ENCODE peak calls at places on chromosomes 3 and 15, in eight cellular contexts. One of them, this sample, is unnamed.

GRCh38 chr15:72790302-72790955 is 6.9 kb upstream of the ADPGK start:
- DNase-seq in AG04450: no peak
- DNase-seq in HCT116: no peak
- DNase-seq in mammary epithelial cell: peak
- DNase-seq in breast epithelium: no peak
- DNase-seq in tibial artery: no peak
- DNase-seq in upper lobe of left lung: no peak
- DNase-seq in uterus: no peak
- DNase-seq in this sample: no peak

GRCh38 chr3:157089455-157090221 is 70.3 kb downstream of the CCNL1 start:
- DNase-seq in upper lobe of left lung: no peak
- DNase-seq in uterus: peak
- DNase-seq in AG04450: no peak
- DNase-seq in mammary epithelial cell: peak
- DNase-seq in breast epithelium: peak
- DNase-seq in tibial artery: no peak
- DNase-seq in HCT116: no peak
- DNase-seq in this sample: no peak

GRCh38 chr3:63193647-63194046 is 84.5 kb upstream of the SYNPR start:
- DNase-seq in mammary epithelial cell: peak
- DNase-seq in AG04450: no peak
- DNase-seq in upper lobe of left lung: no peak
- DNase-seq in tibial artery: no peak
- DNase-seq in uterus: no peak
- DNase-seq in breast epithelium: no peak
- DNase-seq in HCT116: peak
- DNase-seq in this sample: no peak

GRCh38 chr15:62428851-62429250 is 263.8 kb upstream of the C2CD4B start:
- DNase-seq in AG04450: no peak
- DNase-seq in HCT116: no peak
- DNase-seq in upper lobe of left lung: no peak
- DNase-seq in mammary epithelial cell: no peak
- DNase-seq in tibial artery: no peak
- DNase-seq in uterus: no peak
- DNase-seq in breast epithelium: no peak
- DNase-seq in this sample: no peak

GRCh38 chr3:124600765-124601164 is 129.5 kb upstream of the UMPS start:
- DNase-seq in uterus: no peak
- DNase-seq in AG04450: no peak
- DNase-seq in HCT116: no peak
- DNase-seq in upper lobe of left lung: no peak
- DNase-seq in breast epithelium: no peak
- DNase-seq in tibial artery: no peak
- DNase-seq in mammary epithelial cell: no peak
- DNase-seq in this sample: no peak

GRCh38 chr15:77784361-77785292 is 151.9 kb upstream of the LINGO1 start:
- DNase-seq in AG04450: no peak
- DNase-seq in HCT116: peak
- DNase-seq in mammary epithelial cell: no peak
- DNase-seq in breast epithelium: no peak
- DNase-seq in upper lobe of left lung: no peak
- DNase-seq in uterus: no peak
- DNase-seq in tibial artery: no peak
- DNase-seq in this sample: no peak

GRCh38 chr15:35557544-35557943 is 11.6 kb upstream of the DPH6 start:
- DNase-seq in tibial artery: no peak
- DNase-seq in breast epithelium: no peak
- DNase-seq in AG04450: peak
- DNase-seq in HCT116: peak
- DNase-seq in mammary epithelial cell: peak
- DNase-seq in uterus: no peak
- DNase-seq in upper lobe of left lung: no peak
- DNase-seq in this sample: no peak

GRCh38 chr3:143672396-143673165 is 175.7 kb downstream of the SLC9A9 start:
- DNase-seq in AG04450: no peak
- DNase-seq in tibial artery: no peak
- DNase-seq in upper lobe of left lung: no peak
- DNase-seq in breast epithelium: no peak
- DNase-seq in mammary epithelial cell: no peak
- DNase-seq in uterus: no peak
- DNase-seq in HCT116: no peak
- DNase-seq in this sample: no peak

GRCh38 chr15:59174846-59175831 is 31.5 kb upstream of the LDHAL6B start:
- DNase-seq in uterus: peak
- DNase-seq in HCT116: peak
- DNase-seq in mammary epithelial cell: peak
- DNase-seq in AG04450: peak
- DNase-seq in breast epithelium: no peak
- DNase-seq in upper lobe of left lung: no peak
- DNase-seq in tibial artery: peak
- DNase-seq in this sample: peak

GRCh38 chr3:42412526-42413155 is 2.2 kb upstream of the LYZL4 start:
- DNase-seq in AG04450: no peak
- DNase-seq in mammary epithelial cell: no peak
- DNase-seq in tibial artery: no peak
- DNase-seq in HCT116: no peak
- DNase-seq in upper lobe of left lung: no peak
- DNase-seq in breast epithelium: no peak
- DNase-seq in uterus: no peak
- DNase-seq in this sample: no peak

GRCh38 chr3:172046268-172046915 is 7.0 kb downstream of the FNDC3B start:
- DNase-seq in mammary epithelial cell: peak
- DNase-seq in uterus: no peak
- DNase-seq in AG04450: no peak
- DNase-seq in breast epithelium: no peak
- DNase-seq in tibial artery: no peak
- DNase-seq in upper lobe of left lung: no peak
- DNase-seq in HCT116: no peak
- DNase-seq in this sample: no peak

GRCh38 chr3:38542401-38543298 is 46.5 kb downstream of the EXOG start:
- DNase-seq in upper lobe of left lung: peak
- DNase-seq in mammary epithelial cell: no peak
- DNase-seq in AG04450: no peak
- DNase-seq in HCT116: no peak
- DNase-seq in tibial artery: no peak
- DNase-seq in uterus: no peak
- DNase-seq in breast epithelium: no peak
- DNase-seq in this sample: no peak

GRCh38 chr3:189488241-189488767 is 142.9 kb upstream of the TP63 start:
- DNase-seq in uterus: no peak
- DNase-seq in mammary epithelial cell: peak
- DNase-seq in breast epithelium: no peak
- DNase-seq in HCT116: no peak
- DNase-seq in upper lobe of left lung: no peak
- DNase-seq in AG04450: no peak
- DNase-seq in tibial artery: no peak
- DNase-seq in this sample: no peak

GRCh38 chr3:195096053-195096452 is 174.9 kb downstream of the XXYLT1 start:
- DNase-seq in HCT116: no peak
- DNase-seq in uterus: no peak
- DNase-seq in tibial artery: no peak
- DNase-seq in AG04450: no peak
- DNase-seq in breast epithelium: no peak
- DNase-seq in mammary epithelial cell: no peak
- DNase-seq in upper lobe of left lung: no peak
- DNase-seq in this sample: peak

GRCh38 chr3:49173116-49173791 is 1.9 kb downstream of the KLHDC8B start:
- DNase-seq in AG04450: no peak
- DNase-seq in uterus: peak
- DNase-seq in upper lobe of left lung: no peak
- DNase-seq in HCT116: no peak
- DNase-seq in breast epithelium: no peak
- DNase-seq in mammary epithelial cell: no peak
- DNase-seq in tibial artery: no peak
- DNase-seq in this sample: no peak

GRCh38 chr15:64878708-64879107 is 33.0 kb upstream of the ANKDD1A start:
- DNase-seq in uterus: no peak
- DNase-seq in AG04450: no peak
- DNase-seq in HCT116: no peak
- DNase-seq in mammary epithelial cell: no peak
- DNase-seq in upper lobe of left lung: no peak
- DNase-seq in breast epithelium: no peak
- DNase-seq in tibial artery: peak
- DNase-seq in this sample: no peak

GRCh38 chr3:41053220-41053619 is 146.1 kb upstream of the CTNNB1 start:
- DNase-seq in mammary epithelial cell: peak
- DNase-seq in tibial artery: no peak
- DNase-seq in uterus: no peak
- DNase-seq in breast epithelium: peak
- DNase-seq in HCT116: no peak
- DNase-seq in AG04450: no peak
- DNase-seq in upper lobe of left lung: no peak
- DNase-seq in this sample: no peak

DNA sequence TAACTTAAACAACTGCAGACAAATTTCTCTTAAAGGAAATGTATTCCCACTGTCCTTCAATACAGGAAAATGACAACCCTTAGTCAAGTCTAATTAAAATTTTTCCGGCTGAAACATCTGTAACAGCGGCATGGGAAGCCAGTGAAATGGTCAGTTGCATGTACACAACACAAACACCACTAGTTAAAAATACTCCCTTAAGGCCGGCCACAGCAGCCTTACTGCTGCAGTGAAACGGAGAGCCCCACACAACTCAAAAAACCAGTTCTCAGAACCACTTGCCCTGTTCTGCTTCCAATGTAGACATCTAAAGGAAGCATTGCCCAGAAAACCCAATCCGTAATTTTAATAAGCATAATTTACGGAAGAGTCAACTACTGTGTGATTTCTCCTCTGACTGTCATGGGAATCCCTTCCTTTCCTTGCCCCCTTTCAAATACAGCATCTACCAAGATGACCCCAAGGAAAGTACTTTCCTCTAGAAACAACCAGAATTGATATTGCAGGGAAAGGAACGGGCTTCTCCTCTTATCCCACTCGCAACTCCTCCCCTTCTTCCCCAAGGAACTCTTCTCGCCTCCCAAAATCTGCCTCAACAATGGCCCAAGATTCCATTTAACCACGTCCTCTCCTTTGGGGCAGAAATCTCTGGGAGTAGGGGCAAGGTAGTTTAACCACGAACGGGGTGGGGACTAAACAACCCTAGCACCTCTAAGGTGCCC is 1.6 kb downstream of the FBN1 start:
- DNase-seq in tibial artery: no peak
- DNase-seq in mammary epithelial cell: peak
- DNase-seq in breast epithelium: no peak
- DNase-seq in AG04450: no peak
- DNase-seq in HCT116: no peak
- DNase-seq in upper lobe of left lung: no peak
- DNase-seq in uterus: no peak
- DNase-seq in this sample: no peak
- H3K27ac ChIP-seq in tibial artery: peak
- H3K27ac ChIP-seq in mammary epithelial cell: no peak
- H3K27ac ChIP-seq in breast epithelium: peak
- H3K27ac ChIP-seq in AG04450: peak
- H3K27ac ChIP-seq in HCT116: no peak
- H3K27ac ChIP-seq in upper lobe of left lung: peak
- H3K27ac ChIP-seq in uterus: peak
- H3K27ac ChIP-seq in this sample: peak

GRCh38 chr3:9179826-9180763 is 69.4 kb downstream of the SRGAP3 start:
- DNase-seq in uterus: no peak
- DNase-seq in HCT116: no peak
- DNase-seq in tibial artery: no peak
- DNase-seq in mammary epithelial cell: no peak
- DNase-seq in breast epithelium: no peak
- DNase-seq in upper lobe of left lung: no peak
- DNase-seq in AG04450: no peak
- DNase-seq in this sample: no peak
- TF ChIP-seq CTCF in uterus: no peak
- TF ChIP-seq CTCF in HCT116: no peak
- TF ChIP-seq CTCF in tibial artery: no peak
- TF ChIP-seq CTCF in mammary epithelial cell: no peak
- TF ChIP-seq CTCF in breast epithelium: no peak
- TF ChIP-seq CTCF in upper lobe of left lung: no peak
- TF ChIP-seq CTCF in AG04450: no peak
- TF ChIP-seq CTCF in this sample: no peak

GRCh38 chr3:58534592-58535494 is 2.1 kb downstream of the ACOX2 start:
- DNase-seq in mammary epithelial cell: no peak
- DNase-seq in uterus: no peak
- DNase-seq in HCT116: no peak
- DNase-seq in breast epithelium: no peak
- DNase-seq in AG04450: no peak
- DNase-seq in tibial artery: no peak
- DNase-seq in upper lobe of left lung: no peak
- DNase-seq in this sample: peak

GRCh38 chr3:58535531-58536500 is 1.2 kb downstream of the ACOX2 start:
- DNase-seq in uterus: peak
- DNase-seq in mammary epithelial cell: peak
- DNase-seq in breast epithelium: no peak
- DNase-seq in tibial artery: no peak
- DNase-seq in HCT116: no peak
- DNase-seq in AG04450: no peak
- DNase-seq in upper lobe of left lung: no peak
- DNase-seq in this sample: peak

GRCh38 chr3:58539636-58540035 is 2.6 kb upstream of the ACOX2 start:
- DNase-seq in mammary epithelial cell: no peak
- DNase-seq in uterus: no peak
- DNase-seq in breast epithelium: no peak
- DNase-seq in HCT116: no peak
- DNase-seq in tibial artery: no peak
- DNase-seq in upper lobe of left lung: no peak
- DNase-seq in AG04450: no peak
- DNase-seq in this sample: peak

GRCh38 chr3:58537412-58538301 is 667 bp upstream of the ACOX2 start:
- DNase-seq in uterus: no peak
- DNase-seq in upper lobe of left lung: no peak
- DNase-seq in breast epithelium: no peak
- DNase-seq in HCT116: no peak
- DNase-seq in mammary epithelial cell: no peak
- DNase-seq in tibial artery: no peak
- DNase-seq in AG04450: no peak
- DNase-seq in this sample: peak

GRCh38 chr3:58536501-58537411 is at the start of gene ACOX2:
- DNase-seq in upper lobe of left lung: peak
- DNase-seq in tibial artery: peak
- DNase-seq in mammary epithelial cell: no peak
- DNase-seq in breast epithelium: peak
- DNase-seq in AG04450: no peak
- DNase-seq in HCT116: no peak
- DNase-seq in uterus: peak
- DNase-seq in this sample: peak
- H3K27ac ChIP-seq in upper lobe of left lung: peak
- H3K27ac ChIP-seq in tibial artery: peak
- H3K27ac ChIP-seq in mammary epithelial cell: no peak
- H3K27ac ChIP-seq in breast epithelium: peak
- H3K27ac ChIP-seq in AG04450: peak
- H3K27ac ChIP-seq in HCT116: no peak
- H3K27ac ChIP-seq in uterus: peak
- H3K27ac ChIP-seq in this sample: peak

DNA sequence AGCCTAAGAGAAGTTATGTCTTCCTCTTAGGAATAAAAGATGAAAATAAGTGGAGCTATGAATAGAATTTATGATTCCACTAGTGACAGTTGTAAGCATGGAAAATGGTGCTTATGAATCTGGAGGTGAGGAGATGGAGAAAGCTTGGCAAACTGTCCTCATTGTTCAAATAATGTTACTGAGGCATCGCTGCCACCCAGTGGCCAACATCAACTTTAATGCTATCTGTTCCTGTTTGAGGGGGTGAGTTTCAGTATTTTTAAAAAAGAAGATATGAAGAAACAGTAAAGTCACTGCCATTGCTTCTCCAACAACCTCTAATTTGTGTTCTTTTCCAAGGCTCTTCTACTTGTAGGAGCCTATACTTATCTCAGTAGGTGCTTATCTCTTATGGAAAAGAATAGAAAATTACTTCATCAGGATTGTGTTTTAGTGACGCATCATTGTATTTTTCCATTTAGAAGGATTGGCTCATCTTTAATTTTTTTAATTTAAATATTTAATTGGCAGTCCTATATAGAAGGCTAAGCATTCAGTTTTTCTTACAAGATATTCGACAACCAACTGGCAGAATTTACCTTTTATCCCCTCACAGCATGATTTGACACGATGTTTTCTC is 260.4 kb upstream of the P2RY1 start:
- DNase-seq in upper lobe of left lung: no peak
- DNase-seq in uterus: peak
- DNase-seq in AG04450: no peak
- DNase-seq in HCT116: peak
- DNase-seq in mammary epithelial cell: peak
- DNase-seq in breast epithelium: no peak
- DNase-seq in tibial artery: peak
- DNase-seq in this sample: no peak
- TF ChIP-seq CTCF in upper lobe of left lung: peak
- TF ChIP-seq CTCF in uterus: peak
- TF ChIP-seq CTCF in AG04450: peak
- TF ChIP-seq CTCF in HCT116: peak
- TF ChIP-seq CTCF in mammary epithelial cell: peak
- TF ChIP-seq CTCF in breast epithelium: no peak
- TF ChIP-seq CTCF in tibial artery: peak
- TF ChIP-seq CTCF in this sample: peak